ENCODE peak calls at places on chromosomes 13 and 19, in seven cellular contexts. One of them, this sample, is unnamed.

GRCh38 chr19:45528744-45529453 is 21.6 kb downstream of the VASP start:
- DNase-seq in HTR-8/SVneo: no peak
- DNase-seq in activated CD8-positive, alpha-beta memory T cell treated with anti-CD3 and anti-CD28 coated beads for 24 hours: no peak
- DNase-seq in GM12892: no peak
- DNase-seq in activated naive CD4-positive, alpha-beta T cell: no peak
- DNase-seq in pancreas: peak
- DNase-seq in stimulated activated CD8-positive, alpha-beta memory T cell treated with anti-CD3 and anti-CD28 coated beads, Interleukin-4, amount 100 ng/mL, for 4 hours: no peak
- DNase-seq in this sample: no peak

GRCh38 chr13:90185734-90186133 is 1161.8 kb upstream of the MIR17HG start:
- DNase-seq in activated naive CD4-positive, alpha-beta T cell: no peak
- DNase-seq in GM12892: no peak
- DNase-seq in activated CD8-positive, alpha-beta memory T cell treated with anti-CD3 and anti-CD28 coated beads for 24 hours: no peak
- DNase-seq in stimulated activated CD8-positive, alpha-beta memory T cell treated with anti-CD3 and anti-CD28 coated beads, Interleukin-4, amount 100 ng/mL, for 4 hours: no peak
- DNase-seq in HTR-8/SVneo: no peak
- DNase-seq in pancreas: no peak
- DNase-seq in this sample: no peak

GRCh38 chr19:48737360-48737998 is 2.9 kb downstream of the RASIP1 start:
- DNase-seq in HTR-8/SVneo: no peak
- DNase-seq in pancreas: peak
- DNase-seq in activated CD8-positive, alpha-beta memory T cell treated with anti-CD3 and anti-CD28 coated beads for 24 hours: no peak
- DNase-seq in activated naive CD4-positive, alpha-beta T cell: no peak
- DNase-seq in GM12892: no peak
- DNase-seq in stimulated activated CD8-positive, alpha-beta memory T cell treated with anti-CD3 and anti-CD28 coated beads, Interleukin-4, amount 100 ng/mL, for 4 hours: no peak
- DNase-seq in this sample: no peak

GRCh38 chr13:105735269-105735668 is 800.2 kb downstream of the EFNB2 start:
- DNase-seq in pancreas: no peak
- DNase-seq in HTR-8/SVneo: no peak
- DNase-seq in activated CD8-positive, alpha-beta memory T cell treated with anti-CD3 and anti-CD28 coated beads for 24 hours: no peak
- DNase-seq in activated naive CD4-positive, alpha-beta T cell: no peak
- DNase-seq in stimulated activated CD8-positive, alpha-beta memory T cell treated with anti-CD3 and anti-CD28 coated beads, Interleukin-4, amount 100 ng/mL, for 4 hours: no peak
- DNase-seq in GM12892: no peak
- DNase-seq in this sample: no peak

GRCh38 chr19:32372726-32373613 is 27.6 kb downstream of the ZNF507 start:
- DNase-seq in GM12892: no peak
- DNase-seq in activated naive CD4-positive, alpha-beta T cell: no peak
- DNase-seq in HTR-8/SVneo: no peak
- DNase-seq in activated CD8-positive, alpha-beta memory T cell treated with anti-CD3 and anti-CD28 coated beads for 24 hours: no peak
- DNase-seq in pancreas: no peak
- DNase-seq in stimulated activated CD8-positive, alpha-beta memory T cell treated with anti-CD3 and anti-CD28 coated beads, Interleukin-4, amount 100 ng/mL, for 4 hours: no peak
- DNase-seq in this sample: no peak

GRCh38 chr13:37481005-37481857 is 117.3 kb downstream of the POSTN start:
- DNase-seq in activated naive CD4-positive, alpha-beta T cell: no peak
- DNase-seq in stimulated activated CD8-positive, alpha-beta memory T cell treated with anti-CD3 and anti-CD28 coated beads, Interleukin-4, amount 100 ng/mL, for 4 hours: no peak
- DNase-seq in HTR-8/SVneo: no peak
- DNase-seq in GM12892: no peak
- DNase-seq in pancreas: no peak
- DNase-seq in activated CD8-positive, alpha-beta memory T cell treated with anti-CD3 and anti-CD28 coated beads for 24 hours: no peak
- DNase-seq in this sample: no peak

GRCh38 chr13:92769064-92769463 is 457.5 kb upstream of the GPC6 start:
- DNase-seq in activated naive CD4-positive, alpha-beta T cell: no peak
- DNase-seq in pancreas: no peak
- DNase-seq in activated CD8-positive, alpha-beta memory T cell treated with anti-CD3 and anti-CD28 coated beads for 24 hours: no peak
- DNase-seq in stimulated activated CD8-positive, alpha-beta memory T cell treated with anti-CD3 and anti-CD28 coated beads, Interleukin-4, amount 100 ng/mL, for 4 hours: no peak
- DNase-seq in GM12892: no peak
- DNase-seq in HTR-8/SVneo: peak
- DNase-seq in this sample: no peak

GRCh38 chr13:76885203-76886004 is 801 bp downstream of the KCTD12 start:
- DNase-seq in activated CD8-positive, alpha-beta memory T cell treated with anti-CD3 and anti-CD28 coated beads for 24 hours: peak
- DNase-seq in stimulated activated CD8-positive, alpha-beta memory T cell treated with anti-CD3 and anti-CD28 coated beads, Interleukin-4, amount 100 ng/mL, for 4 hours: peak
- DNase-seq in activated naive CD4-positive, alpha-beta T cell: peak
- DNase-seq in GM12892: peak
- DNase-seq in HTR-8/SVneo: peak
- DNase-seq in pancreas: peak
- DNase-seq in this sample: peak

GRCh38 chr13:31200636-31200970 is 828 bp downstream of the B3GLCT start:
- DNase-seq in activated naive CD4-positive, alpha-beta T cell: no peak
- DNase-seq in HTR-8/SVneo: peak
- DNase-seq in stimulated activated CD8-positive, alpha-beta memory T cell treated with anti-CD3 and anti-CD28 coated beads, Interleukin-4, amount 100 ng/mL, for 4 hours: peak
- DNase-seq in GM12892: peak
- DNase-seq in activated CD8-positive, alpha-beta memory T cell treated with anti-CD3 and anti-CD28 coated beads for 24 hours: no peak
- DNase-seq in pancreas: peak
- DNase-seq in this sample: no peak

GRCh38 chr13:103328899-103329298 is 262.7 kb upstream of the SLC10A2 start:
- DNase-seq in activated naive CD4-positive, alpha-beta T cell: no peak
- DNase-seq in pancreas: no peak
- DNase-seq in activated CD8-positive, alpha-beta memory T cell treated with anti-CD3 and anti-CD28 coated beads for 24 hours: no peak
- DNase-seq in GM12892: no peak
- DNase-seq in stimulated activated CD8-positive, alpha-beta memory T cell treated with anti-CD3 and anti-CD28 coated beads, Interleukin-4, amount 100 ng/mL, for 4 hours: no peak
- DNase-seq in HTR-8/SVneo: no peak
- DNase-seq in this sample: no peak

GRCh38 chr19:14556662-14557188 is 15.1 kb downstream of the NDUFB7 start:
- DNase-seq in activated CD8-positive, alpha-beta memory T cell treated with anti-CD3 and anti-CD28 coated beads for 24 hours: peak
- DNase-seq in HTR-8/SVneo: peak
- DNase-seq in activated naive CD4-positive, alpha-beta T cell: peak
- DNase-seq in GM12892: peak
- DNase-seq in pancreas: peak
- DNase-seq in stimulated activated CD8-positive, alpha-beta memory T cell treated with anti-CD3 and anti-CD28 coated beads, Interleukin-4, amount 100 ng/mL, for 4 hours: peak
- DNase-seq in this sample: peak

This sample was measured in effector memory CD8-positive, alpha-beta T cell.